ENCODE peak calls at places on chromosomes 3 and 15, in ten cellular contexts. One of them, this sample, is unnamed.

GRCh38 chr3:100538339-100538706 is 45.9 kb downstream of the TMEM45A start:
- DNase-seq in MM.1S: peak
- DNase-seq in upper lobe of right lung: no peak
- DNase-seq in tibial nerve: no peak
- DNase-seq in ascending aorta: no peak
- DNase-seq in RWPE1: no peak
- DNase-seq in cardiac muscle cell: no peak
- DNase-seq in GM23248: peak
- DNase-seq in neuronal stem cell: no peak
- DNase-seq in A549: no peak
- DNase-seq in this sample: no peak

GRCh38 chr3:127729556-127730056 is 56.9 kb downstream of the ABTB1 start:
- DNase-seq in ascending aorta: no peak
- DNase-seq in tibial nerve: no peak
- DNase-seq in RWPE1: no peak
- DNase-seq in A549: no peak
- DNase-seq in MM.1S: no peak
- DNase-seq in neuronal stem cell: no peak
- DNase-seq in upper lobe of right lung: no peak
- DNase-seq in GM23248: no peak
- DNase-seq in cardiac muscle cell: no peak
- DNase-seq in this sample: no peak

GRCh38 chr3:149969110-149969944 is 1.4 kb downstream of the PFN2 start:
- DNase-seq in tibial nerve: peak
- DNase-seq in RWPE1: peak
- DNase-seq in cardiac muscle cell: peak
- DNase-seq in ascending aorta: no peak
- DNase-seq in GM23248: peak
- DNase-seq in upper lobe of right lung: no peak
- DNase-seq in MM.1S: no peak
- DNase-seq in neuronal stem cell: peak
- DNase-seq in A549: peak
- DNase-seq in this sample: peak

GRCh38 chr15:65793813-65794104 is 1.7 kb upstream of the DENND4A start:
- DNase-seq in upper lobe of right lung: no peak
- DNase-seq in cardiac muscle cell: no peak
- DNase-seq in tibial nerve: no peak
- DNase-seq in RWPE1: no peak
- DNase-seq in A549: no peak
- DNase-seq in ascending aorta: no peak
- DNase-seq in neuronal stem cell: no peak
- DNase-seq in GM23248: no peak
- DNase-seq in MM.1S: no peak
- DNase-seq in this sample: no peak

GRCh38 chr3:48370330-48370708 is 1.7 kb upstream of the FBXW12 start:
- DNase-seq in cardiac muscle cell: no peak
- DNase-seq in upper lobe of right lung: no peak
- DNase-seq in GM23248: no peak
- DNase-seq in RWPE1: no peak
- DNase-seq in tibial nerve: no peak
- DNase-seq in neuronal stem cell: no peak
- DNase-seq in MM.1S: no peak
- DNase-seq in A549: no peak
- DNase-seq in ascending aorta: no peak
- DNase-seq in this sample: no peak

GRCh38 chr3:182920515-182921084 is 59.7 kb downstream of the DCUN1D1 start:
- DNase-seq in neuronal stem cell: no peak
- DNase-seq in GM23248: no peak
- DNase-seq in cardiac muscle cell: peak
- DNase-seq in RWPE1: no peak
- DNase-seq in tibial nerve: no peak
- DNase-seq in MM.1S: no peak
- DNase-seq in A549: peak
- DNase-seq in ascending aorta: no peak
- DNase-seq in upper lobe of right lung: no peak
- DNase-seq in this sample: no peak

GRCh38 chr3:32448686-32449474 is 53.8 kb downstream of the CMTM6 start:
- DNase-seq in cardiac muscle cell: peak
- DNase-seq in ascending aorta: no peak
- DNase-seq in MM.1S: no peak
- DNase-seq in A549: no peak
- DNase-seq in GM23248: no peak
- DNase-seq in neuronal stem cell: no peak
- DNase-seq in tibial nerve: no peak
- DNase-seq in RWPE1: no peak
- DNase-seq in upper lobe of right lung: peak
- DNase-seq in this sample: no peak

GRCh38 chr3:16102905-16103364 is 71.5 kb upstream of the GALNT15 start:
- DNase-seq in neuronal stem cell: no peak
- DNase-seq in MM.1S: no peak
- DNase-seq in ascending aorta: no peak
- DNase-seq in upper lobe of right lung: no peak
- DNase-seq in A549: no peak
- DNase-seq in GM23248: peak
- DNase-seq in cardiac muscle cell: no peak
- DNase-seq in tibial nerve: no peak
- DNase-seq in RWPE1: no peak
- DNase-seq in this sample: no peak

GRCh38 chr3:87350367-87351199 is 74.2 kb upstream of the POU1F1 start:
- DNase-seq in cardiac muscle cell: peak
- DNase-seq in tibial nerve: no peak
- DNase-seq in A549: peak
- DNase-seq in RWPE1: peak
- DNase-seq in MM.1S: peak
- DNase-seq in upper lobe of right lung: no peak
- DNase-seq in ascending aorta: no peak
- DNase-seq in GM23248: peak
- DNase-seq in neuronal stem cell: peak
- DNase-seq in this sample: no peak

GRCh38 chr15:76863693-76864092 is 41.4 kb downstream of the SCAPER start:
- DNase-seq in cardiac muscle cell: no peak
- DNase-seq in upper lobe of right lung: no peak
- DNase-seq in tibial nerve: no peak
- DNase-seq in A549: no peak
- DNase-seq in ascending aorta: no peak
- DNase-seq in neuronal stem cell: no peak
- DNase-seq in RWPE1: no peak
- DNase-seq in GM23248: no peak
- DNase-seq in MM.1S: no peak
- DNase-seq in this sample: no peak

GRCh38 chr3:54212723-54213122 is 90.4 kb downstream of the CACNA2D3 start:
- DNase-seq in cardiac muscle cell: no peak
- DNase-seq in neuronal stem cell: no peak
- DNase-seq in upper lobe of right lung: no peak
- DNase-seq in RWPE1: no peak
- DNase-seq in GM23248: no peak
- DNase-seq in tibial nerve: no peak
- DNase-seq in ascending aorta: no peak
- DNase-seq in MM.1S: no peak
- DNase-seq in A549: no peak
- DNase-seq in this sample: no peak

GRCh38 chr3:66606868-66607267 is 106.0 kb upstream of the LRIG1 start:
- DNase-seq in ascending aorta: no peak
- DNase-seq in upper lobe of right lung: no peak
- DNase-seq in MM.1S: no peak
- DNase-seq in tibial nerve: no peak
- DNase-seq in RWPE1: no peak
- DNase-seq in cardiac muscle cell: no peak
- DNase-seq in A549: no peak
- DNase-seq in neuronal stem cell: no peak
- DNase-seq in GM23248: no peak
- DNase-seq in this sample: no peak

GRCh38 chr3:114213669-114214541 is 23.5 kb downstream of the ZNF80 start:
- DNase-seq in neuronal stem cell: no peak
- DNase-seq in MM.1S: peak
- DNase-seq in upper lobe of right lung: no peak
- DNase-seq in A549: no peak
- DNase-seq in cardiac muscle cell: peak
- DNase-seq in GM23248: peak
- DNase-seq in tibial nerve: peak
- DNase-seq in RWPE1: peak
- DNase-seq in ascending aorta: no peak
- DNase-seq in this sample: peak

GRCh38 chr3:52769786-52770445 is 824 bp downstream of the NEK4 start:
- DNase-seq in tibial nerve: no peak
- DNase-seq in RWPE1: no peak
- DNase-seq in A549: no peak
- DNase-seq in ascending aorta: no peak
- DNase-seq in cardiac muscle cell: peak
- DNase-seq in upper lobe of right lung: peak
- DNase-seq in GM23248: peak
- DNase-seq in neuronal stem cell: no peak
- DNase-seq in MM.1S: peak
- DNase-seq in this sample: no peak

GRCh38 chr15:93708721-93709120 is 522.6 kb upstream of the MCTP2 start:
- DNase-seq in GM23248: no peak
- DNase-seq in RWPE1: no peak
- DNase-seq in A549: no peak
- DNase-seq in upper lobe of right lung: no peak
- DNase-seq in cardiac muscle cell: no peak
- DNase-seq in ascending aorta: no peak
- DNase-seq in tibial nerve: no peak
- DNase-seq in MM.1S: no peak
- DNase-seq in neuronal stem cell: no peak
- DNase-seq in this sample: no peak

GRCh38 chr15:37007301-37007700 is 93.0 kb downstream of the MEIS2 start:
- DNase-seq in MM.1S: no peak
- DNase-seq in GM23248: peak
- DNase-seq in RWPE1: no peak
- DNase-seq in tibial nerve: no peak
- DNase-seq in upper lobe of right lung: no peak
- DNase-seq in cardiac muscle cell: no peak
- DNase-seq in neuronal stem cell: no peak
- DNase-seq in A549: no peak
- DNase-seq in ascending aorta: no peak
- DNase-seq in this sample: no peak

GRCh38 chr15:71275098-71275497 is 159.8 kb downstream of the THSD4 start:
- DNase-seq in RWPE1: peak
- DNase-seq in upper lobe of right lung: no peak
- DNase-seq in GM23248: peak
- DNase-seq in cardiac muscle cell: no peak
- DNase-seq in neuronal stem cell: no peak
- DNase-seq in MM.1S: no peak
- DNase-seq in tibial nerve: no peak
- DNase-seq in A549: no peak
- DNase-seq in ascending aorta: no peak
- DNase-seq in this sample: no peak

GRCh38 chr15:99118258-99118632 is 13.4 kb downstream of the SYNM start:
- DNase-seq in RWPE1: no peak
- DNase-seq in cardiac muscle cell: no peak
- DNase-seq in ascending aorta: no peak
- DNase-seq in upper lobe of right lung: peak
- DNase-seq in MM.1S: no peak
- DNase-seq in GM23248: no peak
- DNase-seq in A549: no peak
- DNase-seq in neuronal stem cell: no peak
- DNase-seq in tibial nerve: no peak
- DNase-seq in this sample: no peak

GRCh38 chr15:99121691-99122410 is 17.0 kb downstream of the SYNM start:
- DNase-seq in RWPE1: no peak
- DNase-seq in neuronal stem cell: no peak
- DNase-seq in ascending aorta: no peak
- DNase-seq in MM.1S: no peak
- DNase-seq in upper lobe of right lung: no peak
- DNase-seq in tibial nerve: no peak
- DNase-seq in GM23248: no peak
- DNase-seq in cardiac muscle cell: no peak
- DNase-seq in A549: no peak
- DNase-seq in this sample: no peak

GRCh38 chr15:99121207-99121606 is 16.3 kb downstream of the SYNM start:
- DNase-seq in GM23248: no peak
- DNase-seq in RWPE1: no peak
- DNase-seq in tibial nerve: no peak
- DNase-seq in upper lobe of right lung: peak
- DNase-seq in A549: no peak
- DNase-seq in neuronal stem cell: no peak
- DNase-seq in ascending aorta: no peak
- DNase-seq in MM.1S: no peak
- DNase-seq in cardiac muscle cell: no peak
- DNase-seq in this sample: no peak

GRCh38 chr15:99118801-99119546 is 14.1 kb downstream of the SYNM start:
- DNase-seq in upper lobe of right lung: peak
- DNase-seq in tibial nerve: no peak
- DNase-seq in MM.1S: no peak
- DNase-seq in neuronal stem cell: no peak
- DNase-seq in ascending aorta: no peak
- DNase-seq in GM23248: no peak
- DNase-seq in A549: no peak
- DNase-seq in RWPE1: no peak
- DNase-seq in cardiac muscle cell: no peak
- DNase-seq in this sample: no peak

GRCh38 chr15:99120050-99120777 is 15.3 kb downstream of the SYNM start:
- DNase-seq in neuronal stem cell: no peak
- DNase-seq in A549: no peak
- DNase-seq in RWPE1: no peak
- DNase-seq in GM23248: no peak
- DNase-seq in upper lobe of right lung: peak
- DNase-seq in MM.1S: no peak
- DNase-seq in ascending aorta: no peak
- DNase-seq in cardiac muscle cell: no peak
- DNase-seq in tibial nerve: no peak
- DNase-seq in this sample: no peak
- H3K27ac ChIP-seq in neuronal stem cell: no peak
- H3K27ac ChIP-seq in A549: no peak
- H3K27ac ChIP-seq in RWPE1: no peak
- H3K27ac ChIP-seq in GM23248: no peak
- H3K27ac ChIP-seq in upper lobe of right lung: no peak
- H3K27ac ChIP-seq in MM.1S: no peak
- H3K27ac ChIP-seq in ascending aorta: peak
- H3K27ac ChIP-seq in cardiac muscle cell: no peak
- H3K27ac ChIP-seq in tibial nerve: no peak
- H3K27ac ChIP-seq in this sample: no peak

GRCh38 chr15:62187910-62188309 is 22.8 kb upstream of the C2CD4B start:
- DNase-seq in neuronal stem cell: no peak
- DNase-seq in upper lobe of right lung: no peak
- DNase-seq in cardiac muscle cell: no peak
- DNase-seq in tibial nerve: no peak
- DNase-seq in A549: no peak
- DNase-seq in RWPE1: no peak
- DNase-seq in ascending aorta: no peak
- DNase-seq in MM.1S: no peak
- DNase-seq in GM23248: no peak
- DNase-seq in this sample: peak
- H3K27ac ChIP-seq in neuronal stem cell: no peak
- H3K27ac ChIP-seq in upper lobe of right lung: no peak
- H3K27ac ChIP-seq in cardiac muscle cell: no peak
- H3K27ac ChIP-seq in tibial nerve: no peak
- H3K27ac ChIP-seq in A549: no peak
- H3K27ac ChIP-seq in RWPE1: no peak
- H3K27ac ChIP-seq in ascending aorta: no peak
- H3K27ac ChIP-seq in MM.1S: no peak
- H3K27ac ChIP-seq in GM23248: no peak
- H3K27ac ChIP-seq in this sample: no peak

GRCh38 chr3:37885831-37886230 is 24.2 kb downstream of the CTDSPL start:
- DNase-seq in A549: no peak
- DNase-seq in GM23248: no peak
- DNase-seq in tibial nerve: no peak
- DNase-seq in upper lobe of right lung: no peak
- DNase-seq in cardiac muscle cell: no peak
- DNase-seq in neuronal stem cell: no peak
- DNase-seq in RWPE1: no peak
- DNase-seq in ascending aorta: no peak
- DNase-seq in MM.1S: no peak
- DNase-seq in this sample: no peak
- H3K27ac ChIP-seq in A549: no peak
- H3K27ac ChIP-seq in GM23248: no peak
- H3K27ac ChIP-seq in tibial nerve: no peak
- H3K27ac ChIP-seq in upper lobe of right lung: no peak
- H3K27ac ChIP-seq in cardiac muscle cell: no peak
- H3K27ac ChIP-seq in neuronal stem cell: no peak
- H3K27ac ChIP-seq in RWPE1: no peak
- H3K27ac ChIP-seq in ascending aorta: no peak
- H3K27ac ChIP-seq in MM.1S: no peak
- H3K27ac ChIP-seq in this sample: no peak

GRCh38 chr15:33649217-33649933 is 318.9 kb upstream of the CHRM5 start:
- DNase-seq in MM.1S: no peak
- DNase-seq in cardiac muscle cell: no peak
- DNase-seq in A549: no peak
- DNase-seq in neuronal stem cell: no peak
- DNase-seq in tibial nerve: no peak
- DNase-seq in ascending aorta: no peak
- DNase-seq in RWPE1: no peak
- DNase-seq in upper lobe of right lung: no peak
- DNase-seq in GM23248: no peak
- DNase-seq in this sample: no peak
- H3K27ac ChIP-seq in MM.1S: no peak
- H3K27ac ChIP-seq in cardiac muscle cell: no peak
- H3K27ac ChIP-seq in A549: no peak
- H3K27ac ChIP-seq in neuronal stem cell: no peak
- H3K27ac ChIP-seq in tibial nerve: no peak
- H3K27ac ChIP-seq in ascending aorta: no peak
- H3K27ac ChIP-seq in RWPE1: no peak
- H3K27ac ChIP-seq in upper lobe of right lung: no peak
- H3K27ac ChIP-seq in GM23248: no peak
- H3K27ac ChIP-seq in this sample: no peak